ENCODE peak calls at places on chromosomes 11 and 22, in ten cellular contexts. P, B, C, T, W, O, Z, H, A and Q are unnamed samples.

GRCh38 chr22:43201486-43202219 is 14.7 kb upstream of the TTLL12 start:
- DNase-seq in C (no peak), B (no peak), P (no peak), H (no peak), O (no peak), A (no peak), T (no peak), W (no peak), Z (no peak), Q (no peak)

GRCh38 chr11:35015621-35016387 is 99.4 kb downstream of the PDHX start:
- DNase-seq in C (no peak), T (no peak), W (no peak), H (no peak), P (no peak), A (no peak), Z (no peak), B (no peak), O (no peak), Q (no peak)

GRCh38 chr22:28329582-28330073 is 350.0 kb downstream of the TTC28 start:
- DNase-seq in Z (no peak), H (no peak), A (no peak), W (peak), P (no peak), O (no peak), B (no peak), C (no peak), T (no peak), Q (no peak)

GRCh38 chr22:49701380-49702067 is 126.1 kb downstream of the BRD1 start:
- DNase-seq in P (no peak), H (no peak), B (no peak), O (peak), T (no peak), Z (no peak), C (peak), W (no peak), A (no peak), Q (no peak)

GRCh38 chr11:122036022-122036421 is 80.0 kb downstream of the BLID start:
- DNase-seq in W (peak), T (no peak), P (peak), H (no peak), C (no peak), B (no peak), O (no peak), Z (no peak), A (no peak), Q (no peak)

GRCh38 chr11:134765565-134765964 is 353.5 kb upstream of the B3GAT1 start:
- DNase-seq in Z (no peak), B (no peak), W (no peak), O (no peak), H (no peak), T (no peak), P (no peak), A (no peak), C (no peak), Q (no peak)

GRCh38 chr11:67022341-67022933 is 497 bp upstream of the SYT12 start:
- DNase-seq in Z (no peak), H (peak), P (no peak), T (peak), C (no peak), W (peak), A (peak), B (no peak), O (peak), Q (no peak)

GRCh38 chr11:7642747-7643146 is 30.6 kb downstream of the CYB5R2 start:
- DNase-seq in C (no peak), A (no peak), W (no peak), T (peak), P (no peak), Z (no peak), H (no peak), O (peak), B (no peak), Q (no peak)

GRCh38 chr11:120128392-120129172 is 9.3 kb downstream of the TRIM29 start:
- DNase-seq in C (no peak), Z (no peak), A (peak), O (peak), H (peak), T (peak), P (peak), B (no peak), W (no peak), Q (no peak)

GRCh38 chr22:38832005-38832978 is 11.5 kb downstream of the NPTXR start:
- DNase-seq in O (no peak), Z (no peak), B (no peak), W (no peak), T (no peak), A (no peak), H (no peak), C (no peak), P (no peak), Q (no peak)

GRCh38 chr11:127074151-127074761 is 73.7 kb upstream of the KIRREL3 start:
- DNase-seq in B (no peak), A (peak), W (peak), P (peak), C (peak), Z (peak), H (no peak), O (peak), T (peak), Q (peak)

GRCh38 chr11:111573821-111574249 is 28.4 kb upstream of the SIK2 start:
- DNase-seq in P (no peak), A (no peak), Z (no peak), C (no peak), W (peak), B (no peak), T (no peak), H (no peak), O (no peak), Q (no peak)

GRCh38 chr11:132586801-132587200 is 945.5 kb downstream of the OPCML start:
- DNase-seq in H (no peak), C (no peak), T (no peak), P (no peak), W (peak), O (no peak), A (no peak), B (no peak), Z (no peak), Q (no peak)

GRCh38 chr11:46342237-46342636 is 5.0 kb upstream of the DGKZ start:
- DNase-seq in P (no peak), O (no peak), Z (no peak), C (no peak), A (no peak), H (no peak), B (no peak), T (no peak), W (peak), Q (no peak)

GRCh38 chr22:23833911-23834317 is 4.9 kb downstream of the DERL3 start:
- DNase-seq in H (no peak), O (no peak), A (no peak), B (no peak), C (no peak), Z (no peak), W (no peak), T (no peak), P (no peak), Q (no peak)

GRCh38 chr11:89608234-89608966 is 101.7 kb upstream of the TRIM77 start:
- DNase-seq in O (no peak), H (no peak), P (no peak), Z (no peak), B (no peak), A (no peak), C (no peak), T (no peak), W (no peak), Q (no peak)

GRCh38 chr11:88535916-88536547 is 198.5 kb upstream of the CTSC start:
- DNase-seq in P (peak), W (peak), O (peak), Z (peak), B (no peak), A (no peak), T (peak), H (no peak), C (no peak), Q (no peak)

GRCh38 chr11:65644837-65645236 is 6.9 kb downstream of the SIPA1 start:
- DNase-seq in P (no peak), B (no peak), Z (no peak), O (no peak), H (no peak), C (no peak), T (no peak), A (no peak), W (no peak), Q (no peak)

GRCh38 chr11:107508201-107508857 is 50.7 kb upstream of the CWF19L2 start:
- DNase-seq in C (no peak), A (no peak), W (no peak), T (no peak), H (no peak), B (no peak), Z (no peak), O (no peak), P (no peak), Q (no peak)

GRCh38 chr11:96267490-96268010 is 75.4 kb downstream of the MAML2 start:
- DNase-seq in W (no peak), T (no peak), Z (peak), A (no peak), P (no peak), H (no peak), C (no peak), B (no peak), O (no peak), Q (no peak)

GRCh38 chr11:16632295-16633200 is 105.9 kb upstream of the C11orf58 start:
- DNase-seq in T (peak), C (no peak), Z (peak), W (peak), A (no peak), O (peak), P (no peak), H (no peak), B (no peak), Q (no peak)

GRCh38 chr11:20112291-20113146 is 47.8 kb downstream of the DBX1 start:
- DNase-seq in T (peak), H (peak), O (peak), Z (no peak), W (peak), B (peak), P (peak), A (peak), C (no peak), Q (no peak)

GRCh38 chr22:35547993-35548761 is 7.5 kb downstream of the RASD2 start:
- DNase-seq in O (no peak), A (no peak), T (no peak), P (no peak), H (no peak), C (no peak), Z (no peak), B (no peak), W (no peak), Q (no peak)
- TF ChIP-seq CTCF in O (peak), A (no peak), T (no peak), P (peak), H (no peak), C (peak), Z (no peak), B (no peak), W (peak), Q (no peak)

DNA sequence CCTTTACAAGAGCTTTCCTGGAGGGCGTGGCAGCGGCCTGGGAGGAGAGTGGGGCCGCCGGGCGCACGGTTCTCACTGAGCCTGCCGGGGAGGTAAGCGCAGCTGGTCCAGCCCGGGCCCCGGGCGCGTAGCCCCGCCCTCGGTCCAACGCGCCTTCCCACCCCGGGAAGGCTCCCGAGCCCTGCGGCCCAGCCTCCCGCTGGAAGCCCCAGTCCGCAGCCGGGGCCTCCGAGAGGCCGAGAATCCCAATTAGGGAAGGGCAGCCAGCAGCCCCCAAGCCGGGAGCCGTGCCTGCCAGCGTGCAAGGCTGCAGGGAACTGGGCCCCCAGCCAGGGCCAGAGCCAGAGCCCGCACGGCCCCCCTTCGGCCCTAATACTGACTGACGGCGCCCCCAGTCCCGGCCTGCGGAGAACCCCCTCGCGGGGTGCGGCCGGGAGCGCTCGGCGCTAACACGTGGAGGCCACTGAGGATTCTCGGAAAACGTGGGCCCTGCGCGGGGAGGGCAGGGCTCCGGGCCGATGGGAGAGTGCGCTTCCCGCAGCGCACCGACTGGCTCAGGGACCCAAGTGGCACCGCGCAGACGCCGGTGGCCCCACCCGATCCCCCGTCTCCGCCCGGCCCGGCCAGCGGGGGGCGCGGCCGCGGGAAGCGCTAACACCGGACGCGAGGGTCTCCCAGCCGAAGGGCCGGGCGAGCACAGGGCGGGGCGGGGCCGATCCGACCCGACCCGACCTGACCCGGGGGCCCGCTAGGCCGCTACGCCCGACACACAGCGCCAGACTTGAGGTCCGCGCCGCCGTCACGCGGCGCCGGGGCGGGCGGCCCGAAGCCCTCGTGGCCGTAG is 5.7 kb downstream of the ZFTA start:
- DNase-seq in H (no peak), T (no peak), O (peak), W (peak), B (no peak), A (peak), Z (no peak), P (no peak), C (no peak), Q (peak)
- TF ChIP-seq CTCF in H (no peak), T (no peak), O (no peak), W (no peak), B (no peak), A (no peak), Z (no peak), P (no peak), C (no peak), Q (no peak)

DNA sequence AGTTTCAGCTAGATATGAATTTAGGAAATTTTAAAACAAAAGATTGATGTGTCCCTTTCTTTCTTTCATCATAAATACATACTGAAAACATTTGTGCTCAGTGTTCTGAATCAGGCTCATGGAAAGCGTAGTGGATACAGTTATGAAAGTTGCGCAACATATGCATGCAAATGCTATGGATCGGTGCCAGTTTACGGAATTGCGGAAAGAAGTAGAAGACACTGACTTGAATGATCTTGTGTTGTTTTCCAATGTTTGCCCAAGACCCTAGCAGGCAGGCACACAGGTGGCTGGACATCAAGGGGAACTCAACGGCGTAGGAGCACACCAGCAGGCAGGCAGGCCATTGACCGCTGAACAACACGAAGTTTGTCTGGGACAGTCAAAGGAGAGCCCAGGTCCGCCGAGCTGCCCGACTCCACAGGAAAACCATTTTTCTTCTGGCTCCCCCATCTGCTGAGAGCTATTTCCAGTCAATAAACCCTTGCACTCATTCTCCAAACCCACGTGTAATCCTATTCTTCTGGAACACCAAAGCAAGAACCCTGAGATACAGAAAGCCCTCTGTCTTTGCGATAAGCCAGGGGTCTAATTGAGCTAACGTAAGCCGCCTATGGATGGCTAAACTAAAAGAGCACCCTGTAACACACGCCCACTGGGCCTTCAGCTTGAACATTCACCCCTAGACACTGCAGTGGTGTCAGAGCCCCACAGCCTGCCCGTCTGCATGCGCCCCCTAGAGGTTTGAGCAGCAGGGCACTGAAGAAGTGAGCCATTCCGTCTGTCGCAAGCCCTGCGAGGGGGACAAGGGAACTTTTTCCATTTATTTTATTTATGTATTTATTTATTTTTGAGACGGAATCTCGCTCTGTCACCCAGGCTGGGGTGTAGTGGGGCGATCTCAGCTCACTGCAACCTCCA is 7.4 kb upstream of the BIRC3 start:
- DNase-seq in O (no peak), B (no peak), H (no peak), T (no peak), C (no peak), A (no peak), Z (no peak), P (no peak), W (no peak), Q (no peak)
- TF ChIP-seq CTCF in O (peak), B (no peak), H (no peak), T (no peak), C (no peak), A (no peak), Z (no peak), P (no peak), W (no peak), Q (peak)

GRCh38 chr11:75055511-75055910 is 41.2 kb downstream of the OR2AT4 start:
- DNase-seq in T (no peak), B (no peak), P (no peak), O (no peak), W (peak), Z (no peak), A (no peak), C (no peak), H (no peak), Q (no peak)
- TF ChIP-seq CTCF in T (no peak), B (no peak), P (no peak), O (no peak), W (no peak), Z (no peak), A (no peak), C (no peak), H (no peak), Q (no peak)

DNA sequence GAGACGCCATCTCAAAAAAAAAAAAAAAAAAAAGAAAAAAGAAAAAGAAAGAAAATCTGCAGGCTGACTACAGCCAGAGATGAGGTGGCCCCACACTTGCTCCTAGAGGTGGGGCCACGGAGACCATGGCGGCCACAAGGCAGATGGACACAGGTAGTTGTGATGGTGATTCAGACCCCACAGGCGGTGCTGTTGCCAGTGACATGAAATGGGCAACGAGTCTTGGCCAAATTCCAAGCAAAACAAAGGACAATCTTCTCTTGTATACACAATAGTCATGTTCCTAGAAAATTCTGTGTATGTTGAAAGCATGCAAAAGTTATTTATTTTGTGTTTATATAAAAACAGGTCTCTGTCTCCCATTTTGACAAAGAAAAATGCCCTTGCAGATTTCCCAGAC is 22.6 kb upstream of the DAGLA start:
- DNase-seq in O (peak), W (peak), T (peak), P (no peak), A (no peak), B (no peak), Z (no peak), C (no peak), H (no peak), Q (no peak)
- TF ChIP-seq CTCF in O (peak), W (no peak), T (no peak), P (no peak), A (no peak), B (no peak), Z (no peak), C (no peak), H (no peak), Q (no peak)

DNA sequence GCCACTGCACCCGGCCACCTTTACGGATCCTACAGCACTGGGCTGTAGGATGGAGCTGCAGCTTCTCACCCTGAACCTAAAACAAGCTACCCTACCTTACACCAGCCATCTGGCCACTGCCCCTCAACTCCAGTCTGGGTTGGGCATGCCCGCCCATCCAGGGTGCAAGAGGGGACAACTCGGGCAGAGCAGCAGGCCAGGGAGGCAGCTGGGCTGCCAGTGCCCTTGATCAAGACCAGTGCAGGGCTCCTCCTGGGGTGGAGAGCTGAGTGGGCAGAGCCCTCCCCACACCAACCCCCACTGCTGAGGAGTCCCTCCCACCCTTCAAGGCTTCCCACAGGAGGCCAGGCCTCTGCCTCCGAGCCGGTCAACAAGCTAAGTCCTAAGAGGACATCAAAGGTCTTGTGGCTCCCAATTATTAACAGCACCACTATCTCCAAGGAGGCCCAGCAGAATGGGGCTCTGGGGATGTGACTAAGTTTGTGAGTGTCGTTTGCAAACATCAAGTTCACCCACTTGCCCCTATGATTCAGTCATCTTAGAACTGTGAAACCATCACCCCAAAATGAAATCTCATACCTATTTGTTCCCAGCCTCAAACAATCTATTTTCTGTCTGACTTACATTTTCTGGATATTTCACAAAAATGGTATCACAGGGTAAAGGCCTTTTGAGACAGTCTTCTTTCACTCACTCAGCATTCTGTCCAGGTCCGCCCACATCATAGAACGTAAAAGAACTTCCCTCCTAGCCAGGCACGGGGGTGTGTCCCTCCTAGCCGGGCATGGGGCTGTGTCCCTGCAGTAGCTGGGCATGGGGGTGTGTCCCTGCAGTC is 11.0 kb downstream of the GATD1 start:
- DNase-seq in H (no peak), Z (no peak), T (no peak), B (no peak), W (no peak), O (no peak), P (no peak), C (no peak), A (no peak), Q (no peak)
- TF ChIP-seq CTCF in H (no peak), Z (no peak), T (no peak), B (no peak), W (no peak), O (no peak), P (no peak), C (no peak), A (no peak), Q (no peak)